ENCODE peak calls at places on chromosomes 5 and 9, in six cellular contexts. X, Q, V, M, C and H are unnamed samples. For H3K4me1 and H3K36me3, the result is how much of the 10 kb centered on the place peaks cover.

GRCh38 chr5:16642896-16643295 is 26.1 kb upstream of the RETREG1 start:
- DNase-seq in X (no peak), Q (no peak), V (no peak), M (no peak), C (no peak), H (no peak)

GRCh38 chr9:26346942-26347477 is 545.6 kb downstream of the CAAP1 start:
- DNase-seq in X (no peak), Q (no peak), V (no peak), M (no peak), C (no peak), H (no peak)

GRCh38 chr9:5389109-5389732 is 48.5 kb downstream of the PLGRKT start:
- DNase-seq in X (no peak), Q (no peak), V (no peak), M (peak), C (peak), H (no peak)

GRCh38 chr5:150323819-150324218 is 21.1 kb upstream of the ARSI start:
- DNase-seq in X (no peak), Q (no peak), V (no peak), M (no peak), C (no peak), H (no peak)

GRCh38 chr5:134647750-134648424 is 698 bp upstream of the SEC24A start:
- DNase-seq in X (no peak), Q (no peak), V (no peak), M (peak), C (peak), H (no peak)

GRCh38 chr9:137025120-137025966 is 2.7 kb downstream of the ABCA2 start:
- DNase-seq in X (peak), Q (no peak), V (no peak), M (no peak), C (no peak), H (no peak)

GRCh38 chr5:126921471-126922091 is 108.8 kb downstream of the MARCHF3 start:
- DNase-seq in X (no peak), Q (no peak), V (no peak), M (no peak), C (no peak), H (no peak)

GRCh38 chr5:112165897-112166737 is 253.0 kb downstream of the EPB41L4A start:
- DNase-seq in X (no peak), Q (no peak), V (no peak), M (no peak), C (no peak), H (no peak)

GRCh38 chr5:175181331-175181730 is 262.7 kb downstream of the DRD1 start:
- DNase-seq in X (no peak), Q (no peak), V (no peak), M (no peak), C (no peak), H (no peak)

GRCh38 chr9:123954921-123955320 is 25.0 kb upstream of the DENND1A start:
- DNase-seq in X (no peak), Q (no peak), V (no peak), M (peak), C (no peak), H (no peak)

GRCh38 chr5:1850324-1851154 is 32.2 kb downstream of the IRX4 start:
- DNase-seq in X (no peak), Q (no peak), V (no peak), M (no peak), C (no peak), H (no peak)

GRCh38 chr9:118522093-118523028 is 818.2 kb downstream of the TLR4 start:
- DNase-seq in X (no peak), Q (peak), V (peak), M (peak), C (peak), H (peak)

GRCh38 chr9:83281306-83282255 is 218.6 kb upstream of the RASEF start:
- DNase-seq in X (no peak), Q (no peak), V (peak), M (peak), C (no peak), H (no peak)

GRCh38 chr9:129626079-129626943 is at the start of gene NTMT1:
- DNase-seq in X (peak), Q (peak), V (peak), M (peak), C (peak), H (peak)

GRCh38 chr9:127214421-127215265 is 49.9 kb upstream of the GARNL3 start:
- DNase-seq in X (peak), Q (no peak), V (peak), M (peak), C (no peak), H (peak)

GRCh38 chr9:135023389-135023788 is 64.1 kb upstream of the OLFM1 start:
- DNase-seq in X (no peak), Q (no peak), V (peak), M (peak), C (no peak), H (peak)

GRCh38 chr9:82127993-82128710 is 139.6 kb downstream of the SPATA31D1 start:
- DNase-seq in X (no peak), Q (no peak), V (no peak), M (no peak), C (no peak), H (no peak)

GRCh38 chr5:158951461-158951860 is 148.3 kb downstream of the EBF1 start:
- DNase-seq in X (no peak), Q (no peak), V (no peak), M (no peak), C (no peak), H (no peak)

GRCh38 chr9:5425006-5425628 is 12.6 kb downstream of the PLGRKT start:
- DNase-seq in X (no peak), Q (no peak), V (peak), M (peak), C (peak), H (no peak)

GRCh38 chr5:134877159-134877558 is 3.0 kb downstream of the TXNDC15 start:
- DNase-seq in X (no peak), Q (no peak), V (no peak), M (no peak), C (peak), H (no peak)

GRCh38 chr5:179112469-179113142 is 52.4 kb downstream of the ZNF354C start:
- DNase-seq in X (peak), Q (no peak), V (no peak), M (no peak), C (no peak), H (no peak)

GRCh38 chr5:135326296-135327240 is 72.5 kb downstream of the MACROH2A1 start:
- DNase-seq in X (no peak), Q (no peak), V (no peak), M (no peak), C (no peak), H (peak)

GRCh38 chr5:143445726-143446125 is 42.2 kb upstream of the NR3C1 start:
- DNase-seq in X (no peak), Q (no peak), V (no peak), M (no peak), C (no peak), H (no peak)

GRCh38 chr5:116176124-116176523 is 91.3 kb downstream of the COMMD10 start:
- DNase-seq in X (no peak), Q (no peak), V (no peak), M (no peak), C (no peak), H (no peak)

GRCh38 chr5:34598177-34598794 is 57.8 kb upstream of the RAI14 start:
- DNase-seq in X (no peak), Q (no peak), V (peak), M (peak), C (no peak), H (no peak)

GRCh38 chr5:53151713-53152458 is 42.3 kb upstream of the MOCS2 start:
- DNase-seq in X (peak), Q (no peak), V (peak), M (peak), C (no peak), H (no peak)

GRCh38 chr5:61625682-61626620 is 293.9 kb downstream of the ZSWIM6 start:
- DNase-seq in X (peak), Q (peak), V (peak), M (peak), C (no peak), H (peak)

GRCh38 chr5:103487822-103488493 is 74.6 kb downstream of the NUDT12 start:
- DNase-seq in X (no peak), Q (no peak), V (no peak), M (no peak), C (peak), H (no peak)

DNA sequence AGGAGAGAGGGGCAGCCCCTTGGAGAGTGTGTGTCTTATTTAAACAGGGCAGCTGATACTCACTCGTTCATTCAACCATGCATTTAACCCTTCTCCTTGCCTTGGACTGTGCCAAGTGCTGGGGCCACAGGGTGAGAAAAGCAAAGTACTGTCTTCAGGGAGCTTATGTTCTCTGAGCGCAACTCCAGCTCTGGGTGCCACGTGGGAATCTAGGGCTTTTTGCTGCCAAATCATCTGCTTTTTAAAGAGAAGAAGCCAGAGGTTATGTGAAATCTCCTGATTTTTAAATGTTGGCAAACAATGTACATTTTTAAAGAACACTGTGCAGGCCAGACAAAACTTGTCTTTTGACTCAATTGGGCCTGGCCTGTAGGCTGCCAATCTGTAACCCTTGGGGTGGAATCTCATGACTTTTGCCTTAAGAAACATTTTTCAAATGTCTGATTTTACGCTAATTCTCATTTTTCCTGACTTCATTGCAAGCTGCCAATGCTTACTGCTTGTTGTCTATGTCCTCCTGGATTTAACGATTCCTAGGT is 157.8 kb downstream of the NTRK2 start:
- DNase-seq in X (no peak), Q (no peak), V (no peak), M (no peak), C (no peak), H (no peak)
- H3K27ac ChIP-seq in X (no peak), Q (no peak), V (no peak), M (no peak), C (no peak), H (no peak)

DNA sequence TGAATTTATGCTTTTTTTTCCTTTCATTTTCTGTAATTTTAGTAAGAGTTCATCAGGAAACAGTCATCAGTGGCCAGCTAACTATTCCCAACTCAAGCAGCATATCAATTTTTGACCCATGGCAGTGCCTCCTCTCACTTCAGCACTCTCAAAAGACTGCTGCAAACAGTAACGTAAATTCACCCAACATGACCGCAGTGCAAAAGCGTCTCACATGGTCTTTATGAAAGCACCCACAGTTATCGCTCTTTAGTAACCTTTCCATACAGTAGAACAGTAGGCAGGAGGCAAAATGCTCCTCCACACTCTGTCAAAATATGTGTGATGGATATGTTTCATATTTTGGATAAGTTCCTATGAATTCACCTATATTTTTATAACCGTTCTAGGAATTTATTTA is 48.6 kb downstream of the PARP8 start:
- DNase-seq in X (no peak), Q (no peak), V (no peak), M (no peak), C (no peak), H (no peak)
- H3K4me1 ChIP-seq in X (under half), Q (under half), V (under half), M (under half), C (under half), H (under half)

DNA sequence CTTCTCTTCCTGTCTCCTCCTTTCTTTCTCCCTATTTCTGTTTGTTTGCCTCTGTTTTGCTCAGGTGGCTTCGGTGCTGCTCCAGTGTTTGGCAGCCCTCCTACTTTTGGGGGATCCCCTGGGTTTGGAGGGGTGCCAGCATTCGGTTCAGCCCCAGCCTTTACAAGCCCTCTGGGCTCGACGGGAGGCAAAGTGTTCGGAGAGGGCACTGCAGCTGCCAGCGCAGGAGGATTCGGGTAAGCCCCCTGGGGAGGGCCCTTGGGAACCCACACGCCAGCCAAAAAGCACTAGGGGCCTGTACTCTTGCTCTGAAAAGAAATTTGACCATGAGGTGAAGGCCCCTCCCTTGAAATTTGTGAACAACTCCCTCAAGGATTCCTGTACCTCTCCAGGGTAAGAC is 48.2 kb downstream of the FAM78A start:
- DNase-seq in X (no peak), Q (no peak), V (peak), M (no peak), C (no peak), H (no peak)
- H3K36me3 ChIP-seq in X (half or more), Q (under half), V (under half), M (under half), C (under half), H (under half)

DNA sequence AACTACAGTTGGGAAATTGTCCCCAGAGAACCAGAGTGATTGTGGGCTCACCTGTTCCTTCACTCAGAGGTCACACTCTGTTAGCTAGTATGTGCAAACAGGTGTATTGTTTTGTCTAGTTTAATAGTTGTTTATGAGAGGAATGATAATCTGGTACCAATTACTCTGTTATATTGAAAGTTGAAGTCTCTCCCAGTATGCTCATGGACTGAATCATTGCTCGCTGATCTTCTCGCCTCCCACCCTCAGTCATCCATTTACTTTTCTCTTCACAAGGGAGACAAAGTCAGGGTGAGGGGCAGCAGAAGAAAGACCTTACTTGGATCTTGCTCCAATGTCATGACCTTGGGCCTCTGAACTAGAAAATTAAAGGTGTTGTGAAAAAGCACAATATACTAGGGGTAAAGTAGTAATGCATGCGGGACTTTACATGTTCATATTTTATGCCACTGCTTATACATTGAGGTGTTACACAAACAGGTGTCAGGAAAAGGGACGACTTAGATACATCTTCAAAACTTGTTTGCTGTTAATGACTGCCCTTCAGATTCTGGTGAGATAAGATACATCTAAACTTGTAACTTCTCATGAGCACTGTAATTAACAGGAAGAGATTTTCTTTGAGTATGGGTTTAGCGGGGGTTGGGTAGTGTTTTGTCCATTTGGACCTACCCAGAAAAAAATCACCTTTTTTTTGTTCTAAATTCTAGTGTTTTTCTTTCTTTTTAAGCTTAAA is 36.9 kb downstream of the LNPEP start:
- DNase-seq in X (no peak), Q (no peak), V (no peak), M (no peak), C (no peak), H (no peak)
- H3K27ac ChIP-seq in X (no peak), Q (no peak), V (no peak), M (no peak), C (no peak), H (no peak)

DNA sequence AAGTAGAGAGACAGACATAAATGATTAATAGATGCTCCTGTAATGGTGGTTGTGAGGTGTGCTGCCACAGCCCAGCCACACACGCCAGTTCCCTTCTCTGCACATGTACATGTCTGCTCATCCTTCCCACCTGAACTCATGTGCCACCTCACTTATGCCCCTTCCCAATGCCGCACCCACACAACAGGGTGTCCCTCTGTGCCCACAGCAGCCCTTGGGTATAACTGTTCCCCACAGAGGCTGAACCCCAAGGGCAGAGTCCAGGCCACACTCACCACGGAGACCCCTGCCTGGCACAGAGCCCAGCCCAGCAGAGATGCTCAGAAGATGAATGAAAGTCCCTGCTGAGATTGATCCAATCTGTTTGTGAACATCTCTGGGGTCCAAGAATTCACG is 29.7 kb downstream of the IRF1 start:
- DNase-seq in X (no peak), Q (no peak), V (no peak), M (no peak), C (no peak), H (no peak)
- H3K4me1 ChIP-seq in X (half or more), Q (half or more), V (under half), M (under half), C (half or more), H (half or more)